ENCODE peak calls at places on chromosomes 12 and 14, in ten cellular contexts. One of them, this sample, is unnamed.

GRCh38 chr12:104498211-104498801 is 41.6 kb downstream of the CHST11 start:
- DNase-seq in IMR-90: no peak
- DNase-seq in uterus: no peak
- DNase-seq in HepG2: no peak
- DNase-seq in A549: no peak
- DNase-seq in adrenal gland: no peak
- DNase-seq in transverse colon: no peak
- DNase-seq in tibial nerve: no peak
- DNase-seq in breast epithelium: no peak
- DNase-seq in spleen: no peak
- DNase-seq in this sample: no peak

GRCh38 chr14:78721756-78722455 is 551.7 kb downstream of the NRXN3 start:
- DNase-seq in A549: no peak
- DNase-seq in HepG2: no peak
- DNase-seq in uterus: no peak
- DNase-seq in adrenal gland: no peak
- DNase-seq in transverse colon: no peak
- DNase-seq in breast epithelium: no peak
- DNase-seq in tibial nerve: no peak
- DNase-seq in IMR-90: no peak
- DNase-seq in spleen: no peak
- DNase-seq in this sample: no peak

GRCh38 chr12:3680919-3681594 is 71.9 kb downstream of the CRACR2A start:
- DNase-seq in spleen: no peak
- DNase-seq in IMR-90: no peak
- DNase-seq in adrenal gland: no peak
- DNase-seq in uterus: no peak
- DNase-seq in tibial nerve: no peak
- DNase-seq in HepG2: no peak
- DNase-seq in transverse colon: peak; percentile 67
- DNase-seq in A549: no peak
- DNase-seq in breast epithelium: no peak
- DNase-seq in this sample: peak; percentile 68

GRCh38 chr12:46523863-46524770 is 151.5 kb upstream of the SLC38A2 start:
- DNase-seq in spleen: no peak
- DNase-seq in HepG2: peak; percentile 92
- DNase-seq in tibial nerve: no peak
- DNase-seq in transverse colon: no peak
- DNase-seq in breast epithelium: no peak
- DNase-seq in adrenal gland: no peak
- DNase-seq in A549: peak; percentile 96
- DNase-seq in IMR-90: peak; percentile 100
- DNase-seq in uterus: peak; percentile 34
- DNase-seq in this sample: no peak

GRCh38 chr12:79978692-79979091 is 43.8 kb upstream of the PPP1R12A start:
- DNase-seq in adrenal gland: no peak
- DNase-seq in uterus: no peak
- DNase-seq in HepG2: no peak
- DNase-seq in A549: no peak
- DNase-seq in IMR-90: no peak
- DNase-seq in spleen: no peak
- DNase-seq in transverse colon: no peak
- DNase-seq in breast epithelium: no peak
- DNase-seq in tibial nerve: no peak
- DNase-seq in this sample: no peak

GRCh38 chr12:51218607-51219161 is 822 bp upstream of the POU6F1 start:
- DNase-seq in IMR-90: no peak
- DNase-seq in tibial nerve: no peak
- DNase-seq in adrenal gland: no peak
- DNase-seq in transverse colon: no peak
- DNase-seq in breast epithelium: no peak
- DNase-seq in uterus: no peak
- DNase-seq in spleen: no peak
- DNase-seq in HepG2: peak; percentile 41
- DNase-seq in A549: peak; percentile 37
- DNase-seq in this sample: no peak

GRCh38 chr14:34113051-34113511 is 162.2 kb upstream of the EGLN3 start:
- DNase-seq in IMR-90: peak; percentile 31
- DNase-seq in tibial nerve: no peak
- DNase-seq in spleen: no peak
- DNase-seq in adrenal gland: no peak
- DNase-seq in A549: peak; percentile 65
- DNase-seq in HepG2: no peak
- DNase-seq in transverse colon: no peak
- DNase-seq in breast epithelium: peak; percentile 34
- DNase-seq in uterus: no peak
- DNase-seq in this sample: no peak

GRCh38 chr14:94617988-94618822 is 6.0 kb downstream of the SERPINA3 start:
- DNase-seq in A549: no peak
- DNase-seq in tibial nerve: no peak
- DNase-seq in IMR-90: no peak
- DNase-seq in breast epithelium: no peak
- DNase-seq in HepG2: no peak
- DNase-seq in uterus: no peak
- DNase-seq in adrenal gland: no peak
- DNase-seq in spleen: no peak
- DNase-seq in transverse colon: no peak
- DNase-seq in this sample: no peak

GRCh38 chr14:89667983-89668382 is 250.9 kb upstream of the FOXN3 start:
- DNase-seq in uterus: no peak
- DNase-seq in A549: no peak
- DNase-seq in tibial nerve: no peak
- DNase-seq in IMR-90: peak; percentile 67
- DNase-seq in transverse colon: no peak
- DNase-seq in HepG2: no peak
- DNase-seq in spleen: no peak
- DNase-seq in adrenal gland: no peak
- DNase-seq in breast epithelium: no peak
- DNase-seq in this sample: no peak

GRCh38 chr14:68306934-68307758 is 485.7 kb downstream of the ZFP36L1 start:
- DNase-seq in A549: no peak
- DNase-seq in spleen: no peak
- DNase-seq in breast epithelium: peak; percentile 65
- DNase-seq in transverse colon: peak; percentile 64
- DNase-seq in adrenal gland: no peak
- DNase-seq in tibial nerve: no peak
- DNase-seq in HepG2: peak; percentile 48
- DNase-seq in IMR-90: peak; percentile 51
- DNase-seq in uterus: no peak
- DNase-seq in this sample: no peak

GRCh38 chr14:68307769-68308168 is 485.1 kb downstream of the ZFP36L1 start:
- DNase-seq in tibial nerve: no peak
- DNase-seq in breast epithelium: no peak
- DNase-seq in IMR-90: peak; percentile 43
- DNase-seq in spleen: no peak
- DNase-seq in transverse colon: no peak
- DNase-seq in HepG2: no peak
- DNase-seq in A549: no peak
- DNase-seq in uterus: no peak
- DNase-seq in adrenal gland: no peak
- DNase-seq in this sample: no peak

GRCh38 chr14:68306265-68306933 is 486.5 kb downstream of the ZFP36L1 start:
- DNase-seq in uterus: no peak
- DNase-seq in HepG2: no peak
- DNase-seq in IMR-90: no peak
- DNase-seq in adrenal gland: no peak
- DNase-seq in spleen: no peak
- DNase-seq in breast epithelium: no peak
- DNase-seq in tibial nerve: no peak
- DNase-seq in transverse colon: no peak
- DNase-seq in A549: no peak
- DNase-seq in this sample: no peak

GRCh38 chr14:68308695-68309094 is 484.2 kb downstream of the ZFP36L1 start:
- DNase-seq in adrenal gland: no peak
- DNase-seq in IMR-90: no peak
- DNase-seq in HepG2: no peak
- DNase-seq in spleen: no peak
- DNase-seq in uterus: no peak
- DNase-seq in tibial nerve: no peak
- DNase-seq in transverse colon: no peak
- DNase-seq in A549: no peak
- DNase-seq in breast epithelium: no peak
- DNase-seq in this sample: no peak

GRCh38 chr14:68305738-68306137 is 486.2 kb downstream of the RAD51B start:
- DNase-seq in A549: no peak
- DNase-seq in spleen: no peak
- DNase-seq in breast epithelium: no peak
- DNase-seq in adrenal gland: no peak
- DNase-seq in transverse colon: no peak
- DNase-seq in uterus: no peak
- DNase-seq in HepG2: no peak
- DNase-seq in tibial nerve: no peak
- DNase-seq in IMR-90: no peak
- DNase-seq in this sample: no peak
- TF ChIP-seq POLR2A in A549: no peak
- TF ChIP-seq POLR2A in spleen: no peak
- TF ChIP-seq POLR2A in breast epithelium: no peak
- TF ChIP-seq POLR2A in adrenal gland: no peak
- TF ChIP-seq POLR2A in transverse colon: no peak
- TF ChIP-seq POLR2A in uterus: no peak
- TF ChIP-seq POLR2A in HepG2: no peak
- TF ChIP-seq POLR2A in tibial nerve: no peak
- TF ChIP-seq POLR2A in IMR-90: no peak
- TF ChIP-seq POLR2A in this sample: no peak

DNA sequence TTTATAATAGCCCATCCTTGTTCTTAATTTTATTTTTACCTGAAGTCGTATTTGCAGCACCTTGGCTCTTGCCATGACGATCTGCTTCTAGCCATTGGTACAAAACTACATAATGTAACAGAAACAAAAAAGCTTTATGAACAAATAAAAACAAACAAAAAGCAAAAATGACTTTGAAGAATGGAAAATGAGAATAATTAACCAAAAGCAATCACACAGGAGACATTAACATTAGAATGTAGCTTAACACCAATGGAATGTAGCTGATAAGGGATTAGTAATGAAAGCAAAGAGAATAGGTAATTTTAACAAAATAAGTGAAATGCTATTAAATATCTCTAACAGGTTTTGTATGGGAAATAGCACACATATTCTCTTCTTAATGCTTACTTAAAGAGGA is 91.4 kb downstream of the DENND5B start:
- DNase-seq in spleen: no peak
- DNase-seq in HepG2: no peak
- DNase-seq in tibial nerve: no peak
- DNase-seq in breast epithelium: no peak
- DNase-seq in adrenal gland: no peak
- DNase-seq in transverse colon: no peak
- DNase-seq in IMR-90: no peak
- DNase-seq in A549: no peak
- DNase-seq in uterus: no peak
- DNase-seq in this sample: no peak
- H3K27ac ChIP-seq in spleen: no peak overlapping the region
- H3K27ac ChIP-seq in HepG2: no peak overlapping the region
- H3K27ac ChIP-seq in tibial nerve: no peak overlapping the region
- H3K27ac ChIP-seq in breast epithelium: no peak overlapping the region
- H3K27ac ChIP-seq in adrenal gland: no peak overlapping the region
- H3K27ac ChIP-seq in transverse colon: no peak overlapping the region
- H3K27ac ChIP-seq in IMR-90: no peak overlapping the region
- H3K27ac ChIP-seq in A549: peak overlapping the region; percentile 73
- H3K27ac ChIP-seq in uterus: no peak overlapping the region
- H3K27ac ChIP-seq in this sample: no peak overlapping the region

GRCh38 chr14:103882503-103883262 is 35.3 kb upstream of the PPP1R13B start:
- DNase-seq in tibial nerve: no peak
- DNase-seq in uterus: peak; percentile 57
- DNase-seq in breast epithelium: no peak
- DNase-seq in spleen: no peak
- DNase-seq in adrenal gland: no peak
- DNase-seq in transverse colon: peak; percentile 25
- DNase-seq in A549: no peak
- DNase-seq in IMR-90: no peak
- DNase-seq in HepG2: no peak
- DNase-seq in this sample: no peak

GRCh38 chr14:103881927-103882281 is 34.5 kb upstream of the PPP1R13B start:
- DNase-seq in tibial nerve: no peak
- DNase-seq in uterus: no peak
- DNase-seq in transverse colon: no peak
- DNase-seq in spleen: no peak
- DNase-seq in IMR-90: no peak
- DNase-seq in breast epithelium: no peak
- DNase-seq in A549: no peak
- DNase-seq in adrenal gland: no peak
- DNase-seq in HepG2: no peak
- DNase-seq in this sample: no peak

GRCh38 chr14:103880334-103880985 is 33.1 kb upstream of the PPP1R13B start:
- DNase-seq in adrenal gland: peak; percentile 88
- DNase-seq in spleen: peak; percentile 88
- DNase-seq in transverse colon: peak; percentile 72
- DNase-seq in A549: no peak
- DNase-seq in tibial nerve: peak; percentile 82
- DNase-seq in uterus: peak; percentile 73
- DNase-seq in IMR-90: peak; percentile 51
- DNase-seq in HepG2: no peak
- DNase-seq in breast epithelium: peak; percentile 85
- DNase-seq in this sample: peak; percentile 89

GRCh38 chr14:103879570-103880333 is 32.4 kb upstream of the PPP1R13B start:
- DNase-seq in transverse colon: peak; percentile 84
- DNase-seq in adrenal gland: peak; percentile 87
- DNase-seq in breast epithelium: peak; percentile 66
- DNase-seq in HepG2: peak; percentile 97
- DNase-seq in A549: peak; percentile 75
- DNase-seq in uterus: peak; percentile 35
- DNase-seq in IMR-90: no peak
- DNase-seq in tibial nerve: no peak
- DNase-seq in spleen: no peak
- DNase-seq in this sample: peak; percentile 63

GRCh38 chr14:103880986-103881926 is 33.9 kb upstream of the PPP1R13B start:
- DNase-seq in uterus: peak; percentile 49
- DNase-seq in HepG2: peak; percentile 75
- DNase-seq in tibial nerve: no peak
- DNase-seq in IMR-90: no peak
- DNase-seq in spleen: peak; percentile 84
- DNase-seq in transverse colon: no peak
- DNase-seq in breast epithelium: no peak
- DNase-seq in A549: no peak
- DNase-seq in adrenal gland: peak; percentile 72
- DNase-seq in this sample: no peak
- TF ChIP-seq POLR2A in uterus: no peak
- TF ChIP-seq POLR2A in HepG2: peak; percentile 62
- TF ChIP-seq POLR2A in tibial nerve: no peak
- TF ChIP-seq POLR2A in IMR-90: no peak
- TF ChIP-seq POLR2A in spleen: no peak
- TF ChIP-seq POLR2A in transverse colon: no peak
- TF ChIP-seq POLR2A in breast epithelium: no peak
- TF ChIP-seq POLR2A in A549: no peak
- TF ChIP-seq POLR2A in adrenal gland: no peak
- TF ChIP-seq POLR2A in this sample: no peak

DNA sequence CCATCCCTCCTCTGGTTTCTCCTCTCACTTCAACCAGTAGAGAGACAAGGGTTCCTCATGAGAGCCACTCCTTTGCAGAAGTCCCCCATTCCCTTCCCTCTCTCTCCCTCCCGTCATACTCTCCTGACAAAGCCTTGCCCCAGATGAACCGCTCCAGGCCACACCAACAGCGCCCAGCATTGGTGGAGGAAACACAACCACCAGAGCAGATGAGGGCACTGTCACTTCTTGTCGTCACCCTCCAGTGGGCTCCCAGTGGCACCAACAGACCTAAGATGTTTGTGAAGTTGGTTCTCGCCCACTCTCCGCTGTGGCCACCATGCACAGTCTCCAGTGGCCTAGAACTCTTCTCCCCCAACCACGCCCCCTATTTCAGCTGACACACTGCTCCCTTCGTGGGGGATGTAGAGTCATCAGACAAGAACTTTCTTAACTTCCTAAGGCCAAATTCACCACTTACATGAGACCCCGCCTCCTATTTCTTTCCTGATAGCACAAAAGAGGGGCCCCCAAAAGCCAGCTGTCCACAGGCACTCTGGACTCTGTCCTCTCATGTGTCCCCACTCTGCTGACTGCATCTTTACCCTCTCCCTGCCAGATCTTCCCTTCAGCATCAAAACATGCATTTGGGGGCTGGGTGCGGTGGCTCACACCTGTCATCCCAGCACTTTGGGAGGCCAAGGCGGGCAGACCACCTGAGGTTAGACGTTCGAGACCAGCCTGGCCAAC is 29.2 kb upstream of the PLEKHG6 start:
- DNase-seq in adrenal gland: no peak
- DNase-seq in IMR-90: peak; percentile 52
- DNase-seq in breast epithelium: no peak
- DNase-seq in spleen: peak; percentile 56
- DNase-seq in tibial nerve: no peak
- DNase-seq in A549: no peak
- DNase-seq in HepG2: no peak
- DNase-seq in transverse colon: no peak
- DNase-seq in uterus: no peak
- DNase-seq in this sample: no peak
- H3K27ac ChIP-seq in adrenal gland: no peak overlapping the region
- H3K27ac ChIP-seq in IMR-90: peak overlapping the region; percentile 87
- H3K27ac ChIP-seq in breast epithelium: no peak overlapping the region
- H3K27ac ChIP-seq in spleen: no peak overlapping the region
- H3K27ac ChIP-seq in tibial nerve: no peak overlapping the region
- H3K27ac ChIP-seq in A549: peak overlapping the region; percentile 97
- H3K27ac ChIP-seq in HepG2: no peak overlapping the region
- H3K27ac ChIP-seq in transverse colon: no peak overlapping the region
- H3K27ac ChIP-seq in uterus: peak overlapping the region; percentile 95
- H3K27ac ChIP-seq in this sample: no peak overlapping the region

This sample was measured in heart left ventricle.